ENCODE peak calls at places on chromosomes 3 and 15, in ten cellular contexts. S is central memory CD4-positive, alpha-beta T cell; E is NCI-H1417; B is GM23248; J is T-helper 9 cell; M is dorsolateral prefrontal cortex; C is activated naive CD4-positive, alpha-beta T cell; N is activated CD4-positive, alpha-beta T cell treated with anti-CD3 and anti-CD28 coated beads, Interleukin-2, amount 10 ng/mL, durations not matched to agents 7 days and 5 days; V is EL; Y is NCI-H524. U is an unnamed sample.
A peak's percentile ranks its signal among the peaks of the same experiment; 100 is the strongest.

GRCh38 chr3:156264771-156265170 is 144.4 kb downstream of the KCNAB1 start:
- DNase-seq in E (no peak), M (no peak), Y (no peak), V (peak; percentile 22), J (no peak), S (no peak), N (no peak), C (no peak), B (peak; percentile 43), U (no peak)

GRCh38 chr15:88257311-88257901 is 867 bp upstream of the NTRK3 start:
- DNase-seq in S (no peak), B (peak; percentile 16), E (peak; percentile 50), J (no peak), N (no peak), M (no peak), C (no peak), Y (peak; percentile 30), V (peak; percentile 17), U (no peak)

GRCh38 chr3:21509706-21510105 is 241.3 kb downstream of the ZNF385D start:
- DNase-seq in M (no peak), E (no peak), B (peak; percentile 18), Y (no peak), J (no peak), C (no peak), V (no peak), S (no peak), N (no peak), U (no peak)

GRCh38 chr3:53493997-53494791 is at the start of gene CACNA1D:
- DNase-seq in V (no peak), J (no peak), C (no peak), Y (no peak), N (no peak), M (no peak), E (peak; percentile 60), B (peak; percentile 42), S (no peak), U (peak; percentile 62)

GRCh38 chr3:189204467-189204866 is 32.7 kb downstream of the TPRG1 start:
- DNase-seq in J (no peak), N (no peak), B (peak; percentile 18), E (no peak), M (no peak), Y (no peak), S (no peak), C (no peak), V (peak; percentile 36), U (no peak)

GRCh38 chr15:67741313-67741712 is 84.0 kb upstream of the SKOR1 start:
- DNase-seq in N (no peak), S (no peak), J (no peak), B (peak; percentile 33), M (no peak), Y (no peak), V (peak; percentile 15), C (no peak), E (no peak), U (no peak)

GRCh38 chr3:24401090-24401810 is 93.4 kb downstream of the THRB start:
- DNase-seq in M (no peak), Y (no peak), J (no peak), E (peak; percentile 32), C (no peak), B (peak; percentile 36), V (no peak), S (no peak), N (no peak), U (no peak)

GRCh38 chr3:184611606-184612304 is 50.2 kb downstream of the EPHB3 start:
- DNase-seq in M (no peak), Y (no peak), V (no peak), C (no peak), J (no peak), N (no peak), E (no peak), B (no peak), S (no peak), U (no peak)

GRCh38 chr3:15797600-15798303 is at the start of gene ANKRD28:
- DNase-seq in M (no peak), S (peak; percentile 31), C (no peak), J (no peak), B (peak; percentile 96), V (peak; percentile 95), E (no peak), Y (peak; percentile 13), N (peak; percentile 26), U (no peak)

GRCh38 chr15:69093614-69094013 is 66.8 kb upstream of the GLCE start:
- DNase-seq in J (no peak), C (no peak), Y (no peak), E (no peak), B (no peak), M (no peak), S (no peak), V (no peak), N (no peak), U (no peak)

GRCh38 chr15:101115887-101116680 is 135.8 kb downstream of the CHSY1 start:
- DNase-seq in S (no peak), Y (no peak), V (peak; percentile 18), E (no peak), M (no peak), N (no peak), J (no peak), C (no peak), B (peak; percentile 86), U (no peak)

GRCh38 chr15:84582583-84583157 is 18.1 kb upstream of the ZSCAN2 start:
- DNase-seq in N (no peak), J (no peak), Y (no peak), V (peak; percentile 13), M (no peak), E (no peak), B (no peak), S (no peak), C (no peak), U (no peak)